ENCODE peak calls at places on chromosomes 12 and 14, in eight cellular contexts. L, H, F, V, Q, D, I and T are unnamed samples.

GRCh38 chr14:69328765-69329164 is 68.8 kb downstream of the GALNT16 start:
- DNase-seq in H (no peak), Q (no peak), I (no peak), V (no peak), L (peak), D (peak), F (no peak), T (no peak)

GRCh38 chr14:99069946-99070345 is 202.1 kb downstream of the BCL11B start:
- DNase-seq in D (no peak), H (no peak), V (no peak), I (no peak), Q (no peak), F (no peak), L (no peak), T (no peak)

GRCh38 chr12:110120878-110121277 is 3.3 kb upstream of the IFT81 start:
- DNase-seq in D (no peak), I (no peak), Q (no peak), H (no peak), L (no peak), F (no peak), V (no peak), T (no peak)

GRCh38 chr12:51528852-51529545 is 62.0 kb upstream of the SCN8A start:
- DNase-seq in V (no peak), H (peak), Q (no peak), D (no peak), L (no peak), I (no peak), F (no peak), T (no peak)

GRCh38 chr12:50185975-50186663 is 18.9 kb upstream of the CERS5 start:
- DNase-seq in H (peak), I (no peak), L (no peak), D (no peak), V (no peak), F (no peak), Q (no peak), T (no peak)

GRCh38 chr12:131795688-131796410 is 32.3 kb upstream of the MMP17 start:
- DNase-seq in H (no peak), Q (no peak), L (no peak), D (no peak), I (no peak), V (no peak), F (no peak), T (no peak)

GRCh38 chr14:22540811-22541360 is 48.1 kb downstream of the DAD1 start:
- DNase-seq in H (no peak), L (no peak), F (no peak), I (no peak), Q (no peak), V (no peak), D (no peak), T (no peak)

GRCh38 chr14:31543969-31544799 is 17.0 kb upstream of the NUBPL start:
- DNase-seq in H (no peak), F (no peak), I (no peak), V (no peak), Q (no peak), D (no peak), L (no peak), T (no peak)

GRCh38 chr14:37403656-37404055 is 191.4 kb downstream of the FOXA1 start:
- DNase-seq in I (no peak), H (no peak), V (no peak), L (no peak), F (no peak), Q (no peak), D (no peak), T (no peak)

GRCh38 chr14:100701314-100701713 is 25.4 kb upstream of the DLK1 start:
- DNase-seq in I (no peak), L (no peak), D (no peak), F (no peak), H (no peak), Q (no peak), V (no peak), T (no peak)

GRCh38 chr12:84413656-84414055 is 498.9 kb downstream of the SLC6A15 start:
- DNase-seq in D (no peak), L (no peak), V (no peak), I (no peak), F (no peak), H (no peak), Q (no peak), T (no peak)

GRCh38 chr12:130428116-130428515 is 90.4 kb downstream of the PIWIL1 start:
- DNase-seq in L (no peak), F (no peak), H (no peak), V (no peak), Q (peak), D (peak), I (no peak), T (no peak)

GRCh38 chr12:56629459-56630179 is 507 bp downstream of the BAZ2A start:
- DNase-seq in L (no peak), I (no peak), D (peak), Q (no peak), F (peak), H (no peak), V (peak), T (peak)

GRCh38 chr12:77253321-77253720 is 188.0 kb upstream of the E2F7 start:
- DNase-seq in I (no peak), L (no peak), F (no peak), Q (no peak), H (no peak), D (no peak), V (no peak), T (no peak)

GRCh38 chr14:53537421-53538315 is 384.5 kb upstream of the DDHD1 start:
- DNase-seq in H (peak), V (no peak), D (no peak), Q (no peak), I (peak), L (no peak), F (no peak), T (no peak)

GRCh38 chr14:61542848-61543790 is 152.2 kb upstream of the HIF1A start:
- DNase-seq in I (no peak), D (no peak), Q (no peak), H (peak), L (no peak), V (no peak), F (no peak), T (no peak)

GRCh38 chr12:103852498-103852992 is 11.5 kb upstream of the NT5DC3 start:
- DNase-seq in F (no peak), L (peak), I (no peak), V (no peak), D (no peak), Q (no peak), H (no peak), T (no peak)

GRCh38 chr12:106586803-106587684 is 4.2 kb downstream of the RFX4 start:
- DNase-seq in V (no peak), L (no peak), H (no peak), I (no peak), F (peak), D (no peak), Q (no peak), T (no peak)

GRCh38 chr14:61470261-61470953 is 149.0 kb downstream of the PRKCH start:
- DNase-seq in F (no peak), V (no peak), D (no peak), I (peak), H (peak), L (no peak), Q (no peak), T (no peak)

GRCh38 chr14:65412881-65413738 is 580 bp downstream of the FUT8 start:
- DNase-seq in I (peak), F (no peak), L (no peak), H (peak), V (peak), Q (peak), D (peak), T (no peak)

GRCh38 chr14:64844993-64845536 is 34.6 kb downstream of the SPTB start:
- DNase-seq in V (no peak), F (no peak), Q (no peak), L (no peak), H (no peak), I (no peak), D (no peak), T (no peak)

GRCh38 chr14:65824285-65824977 is 411.9 kb downstream of the FUT8 start:
- DNase-seq in V (no peak), Q (peak), I (peak), L (peak), H (peak), F (peak), D (no peak), T (no peak)

GRCh38 chr12:56836800-56837663 is 73.9 kb downstream of the HSD17B6 start:
- DNase-seq in L (no peak), I (peak), H (peak), Q (no peak), V (no peak), F (no peak), D (no peak), T (no peak)

GRCh38 chr14:37179896-37180502 is 7.6 kb upstream of the SLC25A21 start:
- DNase-seq in V (no peak), F (no peak), L (no peak), I (no peak), Q (no peak), D (no peak), H (no peak), T (no peak)

GRCh38 chr12:24374452-24374851 is 425.0 kb upstream of the SOX5 start:
- DNase-seq in I (no peak), V (no peak), F (no peak), H (no peak), Q (no peak), D (no peak), L (no peak), T (no peak)

GRCh38 chr12:120639771-120640721 is at the start of gene CABP1:
- DNase-seq in L (no peak), I (no peak), D (peak), V (no peak), F (peak), Q (peak), H (no peak), T (peak)

GRCh38 chr12:64120568-64120967 is 101.5 kb downstream of the KICS2 start:
- DNase-seq in Q (no peak), V (no peak), H (no peak), L (no peak), D (no peak), F (no peak), I (no peak), T (no peak)

GRCh38 chr14:105030194-105030593 is 9.3 kb upstream of the CDCA4 start:
- DNase-seq in Q (no peak), D (no peak), L (no peak), H (no peak), I (no peak), V (no peak), F (no peak), T (no peak)

GRCh38 chr14:69266572-69267345 is 6.8 kb downstream of the GALNT16 start:
- DNase-seq in I (no peak), F (no peak), Q (no peak), L (no peak), V (no peak), D (no peak), H (no peak), T (no peak)

GRCh38 chr12:96710127-96710745 is 196.8 kb upstream of the NEDD1 start:
- DNase-seq in I (no peak), L (no peak), D (no peak), H (no peak), Q (no peak), V (no peak), F (no peak), T (no peak)

GRCh38 chr12:111227476-111228420 is 141.1 kb downstream of the PHETA1 start:
- DNase-seq in Q (no peak), F (no peak), L (no peak), I (no peak), V (no peak), D (no peak), H (no peak), T (no peak)

GRCh38 chr14:101506211-101506920 is 54.9 kb upstream of the DIO3 start:
- DNase-seq in I (no peak), V (no peak), Q (peak), L (no peak), D (peak), H (no peak), F (no peak), T (no peak)

GRCh38 chr14:52080817-52081755 is 12.2 kb upstream of the NID2 start:
- DNase-seq in F (no peak), I (peak), L (no peak), D (no peak), V (no peak), H (peak), Q (no peak), T (no peak)

GRCh38 chr12:80040075-80040738 is 59.1 kb upstream of the OTOGL start:
- DNase-seq in H (peak), V (no peak), Q (no peak), L (no peak), F (no peak), I (no peak), D (no peak), T (no peak)

GRCh38 chr14:104721704-104722431 is 2.2 kb upstream of the ADSS1 start:
- DNase-seq in H (no peak), L (no peak), Q (no peak), D (no peak), V (peak), F (no peak), I (no peak), T (no peak)

GRCh38 chr14:104318558-104319488 is 180.4 kb downstream of the KIF26A start:
- DNase-seq in H (no peak), I (no peak), L (no peak), Q (peak), D (peak), V (no peak), F (no peak), T (peak)

GRCh38 chr12:65430571-65431306 is 152.3 kb downstream of the MSRB3 start:
- DNase-seq in I (no peak), V (no peak), Q (no peak), L (no peak), D (no peak), H (peak), F (no peak), T (no peak)

GRCh38 chr12:97939141-97939540 is 476.5 kb downstream of the RMST start:
- DNase-seq in L (no peak), H (no peak), D (no peak), V (no peak), F (no peak), I (no peak), Q (no peak), T (no peak)

GRCh38 chr12:55929306-55929791 is 1.6 kb upstream of the DGKA start:
- DNase-seq in I (no peak), V (no peak), L (no peak), F (no peak), D (no peak), H (no peak), Q (peak), T (peak)

GRCh38 chr14:64708148-64709004 is 4.2 kb downstream of the PLEKHG3 start:
- DNase-seq in L (no peak), I (no peak), V (no peak), Q (no peak), D (no peak), F (peak), H (no peak), T (no peak)

GRCh38 chr14:70585221-70585620 is 15.2 kb downstream of the MED6 start:
- DNase-seq in F (no peak), Q (no peak), H (no peak), L (no peak), V (no peak), I (no peak), D (no peak), T (no peak)
- TF ChIP-seq CTCF in F (peak), Q (no peak), H (no peak), L (no peak), V (no peak), I (peak), D (no peak), T (no peak)

GRCh38 chr14:72448212-72448611 is 445.7 kb downstream of the DPF3 start:
- DNase-seq in V (no peak), Q (no peak), D (no peak), F (no peak), L (no peak), H (no peak), I (no peak), T (no peak)
- TF ChIP-seq CTCF in V (no peak), Q (no peak), D (no peak), F (no peak), L (no peak), H (no peak), I (no peak), T (no peak)

GRCh38 chr12:100868487-100868886 is 73.9 kb downstream of the ANO4 start:
- DNase-seq in V (no peak), F (no peak), I (no peak), H (peak), L (no peak), Q (no peak), D (no peak), T (no peak)
- TF ChIP-seq CTCF in V (no peak), F (no peak), I (no peak), H (no peak), L (no peak), Q (no peak), D (no peak), T (no peak)

GRCh38 chr14:96938946-96939345 is 141.8 kb downstream of the VRK1 start:
- DNase-seq in D (no peak), F (no peak), H (no peak), Q (no peak), L (no peak), I (no peak), V (no peak), T (no peak)
- TF ChIP-seq CTCF in D (no peak), F (peak), H (peak), Q (no peak), L (no peak), I (no peak), V (no peak), T (no peak)